ENCODE peak calls at places on chromosomes 3 and 15, in nine cellular contexts. T, F, U, Q, H, Z, X, A and Y are unnamed samples.
A peak's percentile ranks its signal among the peaks of the same experiment; 100 is the strongest.

GRCh38 chr15:70669966-70670658 is 93.2 kb downstream of the UACA start:
- DNase-seq in X (no peak), Z (no peak), U (peak; percentile 77), H (peak; percentile 68), A (no peak), T (no peak), Q (no peak), F (no peak), Y (no peak)

GRCh38 chr3:135926664-135927063 is 38.9 kb upstream of the PPP2R3A start:
- DNase-seq in Z (no peak), T (no peak), F (no peak), U (no peak), Q (no peak), X (no peak), A (no peak), H (no peak), Y (no peak)

GRCh38 chr3:184172681-184173373 is 1.8 kb upstream of the AP2M1 start:
- DNase-seq in Z (no peak), Q (no peak), A (no peak), U (no peak), T (no peak), F (no peak), X (peak; percentile 31), H (no peak), Y (no peak)

GRCh38 chr3:17065315-17065714 is 180.6 kb downstream of the PLCL2 start:
- DNase-seq in T (no peak), X (no peak), F (no peak), U (no peak), H (no peak), A (no peak), Q (no peak), Z (no peak), Y (no peak)

GRCh38 chr15:67033521-67033920 is 31.9 kb upstream of the SMAD3 start:
- DNase-seq in H (peak; percentile 18), Q (no peak), A (no peak), U (peak; percentile 69), T (no peak), Z (peak; percentile 40), F (no peak), X (no peak), Y (no peak)

GRCh38 chr3:168884353-168884903 is 779.1 kb downstream of the MECOM start:
- DNase-seq in U (no peak), X (peak; percentile 83), Z (no peak), Q (no peak), T (no peak), A (peak; percentile 91), F (no peak), H (peak; percentile 62), Y (no peak)

GRCh38 chr3:128969993-128970740 is 23.7 kb downstream of the CFAP92 start:
- DNase-seq in Q (peak; percentile 55), Z (peak; percentile 72), H (peak; percentile 32), A (no peak), F (no peak), T (peak; percentile 61), X (peak; percentile 43), U (no peak), Y (peak; percentile 39)

GRCh38 chr3:34016925-34017592 is 218.6 kb downstream of the PDCD6IP start:
- DNase-seq in A (peak; percentile 71), T (no peak), Z (no peak), Q (no peak), H (no peak), X (peak; percentile 45), F (no peak), U (no peak), Y (no peak)

GRCh38 chr15:78206326-78207109 is 27.8 kb downstream of the ACSBG1 start:
- DNase-seq in Z (no peak), X (no peak), Q (no peak), T (no peak), U (peak; percentile 76), A (no peak), H (no peak), F (no peak), Y (no peak)

GRCh38 chr3:15636028-15636709 is 34.6 kb downstream of the BTD start:
- DNase-seq in H (peak; percentile 34), A (peak; percentile 17), T (no peak), Q (peak; percentile 31), Z (peak; percentile 65), F (no peak), X (peak; percentile 84), U (no peak), Y (no peak)

GRCh38 chr3:126081618-126082333 is 2.1 kb downstream of the SLC41A3 start:
- DNase-seq in H (no peak), X (peak; percentile 82), A (peak; percentile 79), T (no peak), U (peak; percentile 81), Q (no peak), Z (peak; percentile 16), F (no peak), Y (peak; percentile 22)

GRCh38 chr15:70569139-70569717 is 194.1 kb downstream of the UACA start:
- DNase-seq in A (peak; percentile 54), X (peak; percentile 91), Q (no peak), H (peak; percentile 42), U (peak; percentile 53), Z (no peak), T (no peak), F (peak; percentile 55), Y (peak; percentile 17)

GRCh38 chr3:45409921-45410320 is 21.5 kb downstream of the LARS2 start:
- DNase-seq in F (no peak), A (no peak), Z (no peak), U (no peak), Q (no peak), X (peak; percentile 34), T (no peak), H (peak; percentile 34), Y (no peak)

GRCh38 chr3:139284221-139284620 is 59.6 kb upstream of the MRPS22 start:
- DNase-seq in A (no peak), H (no peak), U (no peak), F (no peak), Z (no peak), T (no peak), X (no peak), Q (no peak), Y (no peak)

GRCh38 chr3:125104639-125105038 is 48.8 kb upstream of the HEG1 start:
- DNase-seq in T (no peak), H (no peak), X (no peak), U (no peak), Z (no peak), F (no peak), A (no peak), Q (no peak), Y (no peak)

GRCh38 chr15:90101130-90101968 is 919 bp downstream of the IDH2 start:
- DNase-seq in T (no peak), H (peak; percentile 74), Q (peak; percentile 54), F (peak; percentile 78), Z (peak; percentile 57), X (no peak), A (no peak), U (no peak), Y (no peak)

GRCh38 chr15:74172751-74173544 is 562 bp upstream of the ISLR start:
- DNase-seq in U (peak; percentile 53), Q (no peak), T (no peak), A (no peak), Z (no peak), F (peak; percentile 93), H (peak; percentile 83), X (no peak), Y (no peak)

GRCh38 chr15:101011582-101011981 is 92.4 kb downstream of the LRRK1 start:
- DNase-seq in U (peak; percentile 28), X (no peak), Z (no peak), Q (no peak), T (no peak), F (no peak), H (no peak), A (no peak), Y (no peak)

GRCh38 chr3:195241592-195242355 is 29.2 kb downstream of the XXYLT1 start:
- DNase-seq in T (no peak), F (peak; percentile 48), H (peak; percentile 2), A (no peak), X (no peak), Q (no peak), U (peak; percentile 29), Z (no peak), Y (no peak)

GRCh38 chr3:46700772-46701171 is 420 bp upstream of the TMIE start:
- DNase-seq in A (no peak), F (peak; percentile 81), H (no peak), T (no peak), Q (no peak), Z (no peak), X (no peak), U (no peak), Y (no peak)

GRCh38 chr3:175564335-175564734 is 705.2 kb downstream of the NAALADL2 start:
- DNase-seq in X (no peak), T (no peak), Q (no peak), H (no peak), F (no peak), Z (no peak), A (no peak), U (no peak), Y (no peak)

GRCh38 chr15:65306551-65306950 is 2.1 kb downstream of the RNU5B-1 start:
- DNase-seq in Q (no peak), X (no peak), Z (no peak), T (no peak), F (no peak), H (no peak), U (no peak), A (no peak), Y (no peak)

GRCh38 chr15:76197703-76198455 is 113.4 kb downstream of the ETFA start:
- DNase-seq in U (peak; percentile 48), T (no peak), X (peak; percentile 89), F (peak; percentile 53), A (peak; percentile 76), H (no peak), Z (peak; percentile 22), Q (no peak), Y (no peak)

GRCh38 chr3:158808697-158809096 is 6.8 kb downstream of the MFSD1 start:
- DNase-seq in U (peak; percentile 94), Z (peak; percentile 28), H (no peak), A (peak; percentile 89), Q (no peak), T (no peak), F (no peak), X (peak; percentile 38), Y (no peak)

GRCh38 chr3:117202415-117202814 is 492.8 kb downstream of the TUSC7 start:
- DNase-seq in Z (no peak), A (no peak), T (no peak), X (no peak), F (no peak), U (no peak), Q (no peak), H (no peak), Y (no peak)

GRCh38 chr3:125644036-125645025 is 49.0 kb upstream of the OSBPL11 start:
- DNase-seq in Q (no peak), H (peak; percentile 19), T (no peak), X (peak; percentile 39), Z (no peak), A (no peak), U (no peak), F (peak; percentile 72), Y (no peak)

GRCh38 chr3:16508242-16508575 is 5.3 kb downstream of the RFTN1 start:
- DNase-seq in X (no peak), T (no peak), H (no peak), F (no peak), A (no peak), Z (no peak), U (no peak), Q (no peak), Y (no peak)

GRCh38 chr15:97729270-97729669 is 231.2 kb upstream of the ARRDC4 start:
- DNase-seq in T (no peak), A (no peak), Q (no peak), X (no peak), Z (no peak), U (no peak), H (no peak), F (no peak), Y (no peak)

GRCh38 chr15:74785716-74786032 is 3.8 kb downstream of the CSK start:
- DNase-seq in U (no peak), T (no peak), Z (peak; percentile 76), X (no peak), F (no peak), Q (no peak), H (no peak), A (no peak), Y (no peak)

GRCh38 chr15:52284164-52284563 is 11.4 kb downstream of the MYO5C start:
- DNase-seq in U (no peak), T (no peak), X (peak; percentile 74), H (no peak), F (no peak), Q (no peak), Z (peak; percentile 45), A (peak; percentile 34), Y (no peak)

GRCh38 chr3:42667096-42667522 is 13.6 kb downstream of the ZBTB47 start:
- DNase-seq in X (no peak), Z (no peak), T (no peak), U (peak; percentile 50), F (peak; percentile 65), H (no peak), A (no peak), Q (no peak), Y (no peak)